ENCODE peak calls at places on chromosome 1, in five cellular contexts. One of them, this sample, is unnamed.
A peak's percentile ranks its signal among the peaks of the same experiment; 100 is the strongest.

GRCh38 chr1:93766451-93766850 is 84.8 kb upstream of the BCAR3 start:
- DNase-seq in T follicular helper cell: no peak
- DNase-seq in stimulated activated CD4-positive, alpha-beta T cell treated with anti-CD3 and anti-CD28 coated beads, Interleukin-4, amount 100 ng/mL, for 1 hour: no peak
- DNase-seq in T47D: no peak
- DNase-seq in ACHN: no peak
- DNase-seq in this sample: peak; percentile 46

GRCh38 chr1:66355756-66356155 is 178.2 kb upstream of the SGIP1 start:
- DNase-seq in stimulated activated CD4-positive, alpha-beta T cell treated with anti-CD3 and anti-CD28 coated beads, Interleukin-4, amount 100 ng/mL, for 1 hour: no peak
- DNase-seq in T follicular helper cell: no peak
- DNase-seq in T47D: no peak
- DNase-seq in ACHN: no peak
- DNase-seq in this sample: no peak

GRCh38 chr1:70685300-70686286 is 274.5 kb downstream of the CTH start:
- DNase-seq in T follicular helper cell: peak; percentile 8
- DNase-seq in stimulated activated CD4-positive, alpha-beta T cell treated with anti-CD3 and anti-CD28 coated beads, Interleukin-4, amount 100 ng/mL, for 1 hour: peak; percentile 18
- DNase-seq in ACHN: peak; percentile 63
- DNase-seq in T47D: peak; percentile 78
- DNase-seq in this sample: peak; percentile 42

GRCh38 chr1:19251305-19252196 is at the start of the genes EMC1 and MRTO4:
- DNase-seq in T follicular helper cell: peak; percentile 85
- DNase-seq in stimulated activated CD4-positive, alpha-beta T cell treated with anti-CD3 and anti-CD28 coated beads, Interleukin-4, amount 100 ng/mL, for 1 hour: peak; percentile 93
- DNase-seq in ACHN: peak; percentile 81
- DNase-seq in T47D: peak; percentile 77
- DNase-seq in this sample: peak; percentile 88

GRCh38 chr1:7704214-7705047 is 66.7 kb upstream of the VAMP3 start:
- DNase-seq in stimulated activated CD4-positive, alpha-beta T cell treated with anti-CD3 and anti-CD28 coated beads, Interleukin-4, amount 100 ng/mL, for 1 hour: peak; percentile 93
- DNase-seq in T follicular helper cell: peak; percentile 87
- DNase-seq in ACHN: peak; percentile 89
- DNase-seq in T47D: peak; percentile 91
- DNase-seq in this sample: peak; percentile 97

GRCh38 chr1:70061229-70061628 is 144.2 kb downstream of the LRRC40 start:
- DNase-seq in T47D: no peak
- DNase-seq in stimulated activated CD4-positive, alpha-beta T cell treated with anti-CD3 and anti-CD28 coated beads, Interleukin-4, amount 100 ng/mL, for 1 hour: no peak
- DNase-seq in T follicular helper cell: no peak
- DNase-seq in ACHN: no peak
- DNase-seq in this sample: no peak

GRCh38 chr1:245225267-245225666 is 70.5 kb downstream of the KIF26B start:
- DNase-seq in stimulated activated CD4-positive, alpha-beta T cell treated with anti-CD3 and anti-CD28 coated beads, Interleukin-4, amount 100 ng/mL, for 1 hour: no peak
- DNase-seq in T47D: no peak
- DNase-seq in ACHN: no peak
- DNase-seq in T follicular helper cell: no peak
- DNase-seq in this sample: no peak

GRCh38 chr1:25118554-25118953 is 113.7 kb downstream of the SYF2 start:
- DNase-seq in T follicular helper cell: no peak
- DNase-seq in ACHN: no peak
- DNase-seq in stimulated activated CD4-positive, alpha-beta T cell treated with anti-CD3 and anti-CD28 coated beads, Interleukin-4, amount 100 ng/mL, for 1 hour: peak; percentile 36
- DNase-seq in T47D: no peak
- DNase-seq in this sample: no peak

GRCh38 chr1:53702287-53702805 is 36.6 kb downstream of the GLIS1 start:
- DNase-seq in T follicular helper cell: no peak
- DNase-seq in T47D: no peak
- DNase-seq in ACHN: no peak
- DNase-seq in stimulated activated CD4-positive, alpha-beta T cell treated with anti-CD3 and anti-CD28 coated beads, Interleukin-4, amount 100 ng/mL, for 1 hour: no peak
- DNase-seq in this sample: no peak

GRCh38 chr1:149849947-149850360 is 49.4 kb upstream of the BOLA1 start:
- DNase-seq in T follicular helper cell: no peak
- DNase-seq in stimulated activated CD4-positive, alpha-beta T cell treated with anti-CD3 and anti-CD28 coated beads, Interleukin-4, amount 100 ng/mL, for 1 hour: no peak
- DNase-seq in ACHN: no peak
- DNase-seq in T47D: no peak
- DNase-seq in this sample: peak; percentile 1

GRCh38 chr1:93616996-93617669 is 64.5 kb downstream of the BCAR3 start:
- DNase-seq in ACHN: no peak
- DNase-seq in stimulated activated CD4-positive, alpha-beta T cell treated with anti-CD3 and anti-CD28 coated beads, Interleukin-4, amount 100 ng/mL, for 1 hour: no peak
- DNase-seq in T follicular helper cell: no peak
- DNase-seq in T47D: no peak
- DNase-seq in this sample: no peak

GRCh38 chr1:193960499-193960898 is 774.1 kb upstream of the B3GALT2 start:
- DNase-seq in T47D: no peak
- DNase-seq in ACHN: no peak
- DNase-seq in T follicular helper cell: no peak
- DNase-seq in stimulated activated CD4-positive, alpha-beta T cell treated with anti-CD3 and anti-CD28 coated beads, Interleukin-4, amount 100 ng/mL, for 1 hour: no peak
- DNase-seq in this sample: no peak

GRCh38 chr1:228005511-228006033 is 1.2 kb upstream of the WNT3A start:
- DNase-seq in T follicular helper cell: no peak
- DNase-seq in T47D: no peak
- DNase-seq in ACHN: no peak
- DNase-seq in stimulated activated CD4-positive, alpha-beta T cell treated with anti-CD3 and anti-CD28 coated beads, Interleukin-4, amount 100 ng/mL, for 1 hour: no peak
- DNase-seq in this sample: no peak

GRCh38 chr1:152029144-152029936 is 7.5 kb downstream of the S100A11 start:
- DNase-seq in T follicular helper cell: no peak
- DNase-seq in stimulated activated CD4-positive, alpha-beta T cell treated with anti-CD3 and anti-CD28 coated beads, Interleukin-4, amount 100 ng/mL, for 1 hour: peak; percentile 15
- DNase-seq in ACHN: peak; percentile 14
- DNase-seq in T47D: peak; percentile 36
- DNase-seq in this sample: no peak

GRCh38 chr1:20076695-20077461 is 6.9 kb downstream of the PLA2G5 start:
- DNase-seq in ACHN: no peak
- DNase-seq in T47D: no peak
- DNase-seq in T follicular helper cell: no peak
- DNase-seq in stimulated activated CD4-positive, alpha-beta T cell treated with anti-CD3 and anti-CD28 coated beads, Interleukin-4, amount 100 ng/mL, for 1 hour: no peak
- DNase-seq in this sample: no peak

GRCh38 chr1:23403038-23403336 is 21.6 kb downstream of the TCEA3 start:
- DNase-seq in stimulated activated CD4-positive, alpha-beta T cell treated with anti-CD3 and anti-CD28 coated beads, Interleukin-4, amount 100 ng/mL, for 1 hour: no peak
- DNase-seq in ACHN: peak; percentile 88
- DNase-seq in T follicular helper cell: no peak
- DNase-seq in T47D: no peak
- DNase-seq in this sample: no peak

GRCh38 chr1:168693872-168694238 is 35.2 kb downstream of the DPT start:
- DNase-seq in T follicular helper cell: no peak
- DNase-seq in stimulated activated CD4-positive, alpha-beta T cell treated with anti-CD3 and anti-CD28 coated beads, Interleukin-4, amount 100 ng/mL, for 1 hour: no peak
- DNase-seq in T47D: no peak
- DNase-seq in ACHN: no peak
- DNase-seq in this sample: no peak

GRCh38 chr1:107531065-107531908 is 390.4 kb downstream of the NTNG1 start:
- DNase-seq in ACHN: no peak
- DNase-seq in stimulated activated CD4-positive, alpha-beta T cell treated with anti-CD3 and anti-CD28 coated beads, Interleukin-4, amount 100 ng/mL, for 1 hour: no peak
- DNase-seq in T47D: no peak
- DNase-seq in T follicular helper cell: no peak
- DNase-seq in this sample: no peak

GRCh38 chr1:31771891-31772668 is 7.9 kb upstream of the ADGRB2 start:
- DNase-seq in ACHN: no peak
- DNase-seq in stimulated activated CD4-positive, alpha-beta T cell treated with anti-CD3 and anti-CD28 coated beads, Interleukin-4, amount 100 ng/mL, for 1 hour: peak; percentile 61
- DNase-seq in T follicular helper cell: no peak
- DNase-seq in T47D: no peak
- DNase-seq in this sample: no peak

GRCh38 chr1:230768903-230769570 is 21.8 kb downstream of the CAPN9 start:
- DNase-seq in stimulated activated CD4-positive, alpha-beta T cell treated with anti-CD3 and anti-CD28 coated beads, Interleukin-4, amount 100 ng/mL, for 1 hour: no peak
- DNase-seq in ACHN: no peak
- DNase-seq in T follicular helper cell: no peak
- DNase-seq in T47D: peak; percentile 90
- DNase-seq in this sample: peak; percentile 40

GRCh38 chr1:212281589-212281988 is 3.6 kb upstream of the PPP2R5A start:
- DNase-seq in stimulated activated CD4-positive, alpha-beta T cell treated with anti-CD3 and anti-CD28 coated beads, Interleukin-4, amount 100 ng/mL, for 1 hour: no peak
- DNase-seq in T47D: no peak
- DNase-seq in ACHN: no peak
- DNase-seq in T follicular helper cell: no peak
- DNase-seq in this sample: no peak

GRCh38 chr1:93056649-93057048 is 22.4 kb upstream of the MTF2 start:
- DNase-seq in stimulated activated CD4-positive, alpha-beta T cell treated with anti-CD3 and anti-CD28 coated beads, Interleukin-4, amount 100 ng/mL, for 1 hour: no peak
- DNase-seq in T follicular helper cell: no peak
- DNase-seq in T47D: no peak
- DNase-seq in ACHN: no peak
- DNase-seq in this sample: no peak

GRCh38 chr1:204479387-204480136 is 15.0 kb downstream of the PIK3C2B start:
- DNase-seq in ACHN: no peak
- DNase-seq in T47D: peak; percentile 95
- DNase-seq in stimulated activated CD4-positive, alpha-beta T cell treated with anti-CD3 and anti-CD28 coated beads, Interleukin-4, amount 100 ng/mL, for 1 hour: no peak
- DNase-seq in T follicular helper cell: no peak
- DNase-seq in this sample: no peak

GRCh38 chr1:56065729-56066128 is 513.6 kb downstream of the PLPP3 start:
- DNase-seq in T47D: no peak
- DNase-seq in ACHN: no peak
- DNase-seq in T follicular helper cell: no peak
- DNase-seq in stimulated activated CD4-positive, alpha-beta T cell treated with anti-CD3 and anti-CD28 coated beads, Interleukin-4, amount 100 ng/mL, for 1 hour: no peak
- DNase-seq in this sample: no peak

GRCh38 chr1:110135268-110136065 is 14.8 kb upstream of the SLC6A17 start:
- DNase-seq in stimulated activated CD4-positive, alpha-beta T cell treated with anti-CD3 and anti-CD28 coated beads, Interleukin-4, amount 100 ng/mL, for 1 hour: no peak
- DNase-seq in ACHN: no peak
- DNase-seq in T47D: no peak
- DNase-seq in T follicular helper cell: no peak
- DNase-seq in this sample: no peak

GRCh38 chr1:171195781-171196180 is 10.7 kb downstream of the FMO2 start:
- DNase-seq in T follicular helper cell: no peak
- DNase-seq in T47D: no peak
- DNase-seq in stimulated activated CD4-positive, alpha-beta T cell treated with anti-CD3 and anti-CD28 coated beads, Interleukin-4, amount 100 ng/mL, for 1 hour: no peak
- DNase-seq in ACHN: no peak
- DNase-seq in this sample: no peak

GRCh38 chr1:16122916-16123315 is 33.0 kb downstream of the EPHA2 start:
- DNase-seq in T follicular helper cell: no peak
- DNase-seq in ACHN: peak; percentile 92
- DNase-seq in T47D: no peak
- DNase-seq in stimulated activated CD4-positive, alpha-beta T cell treated with anti-CD3 and anti-CD28 coated beads, Interleukin-4, amount 100 ng/mL, for 1 hour: peak; percentile 20
- DNase-seq in this sample: peak; percentile 26

GRCh38 chr1:41735587-41736290 is 183.0 kb downstream of the HIVEP3 start:
- DNase-seq in ACHN: no peak
- DNase-seq in T follicular helper cell: no peak
- DNase-seq in stimulated activated CD4-positive, alpha-beta T cell treated with anti-CD3 and anti-CD28 coated beads, Interleukin-4, amount 100 ng/mL, for 1 hour: no peak
- DNase-seq in T47D: no peak
- DNase-seq in this sample: no peak

GRCh38 chr1:19089524-19089923 is 120.5 kb downstream of the UBR4 start:
- DNase-seq in T follicular helper cell: no peak
- DNase-seq in ACHN: no peak
- DNase-seq in T47D: no peak
- DNase-seq in stimulated activated CD4-positive, alpha-beta T cell treated with anti-CD3 and anti-CD28 coated beads, Interleukin-4, amount 100 ng/mL, for 1 hour: no peak
- DNase-seq in this sample: no peak